ENCODE peak calls at places on chromosomes 13 and 19, in six cellular contexts. One of them, this sample, is unnamed.
A peak's percentile ranks its signal among the peaks of the same experiment; 100 is the strongest.

GRCh38 chr13:113176292-113176691 is 17.8 kb downstream of the PROZ start:
- DNase-seq in MM.1S: no peak
- DNase-seq in CD8-positive, alpha-beta memory T cell: peak; percentile 65
- DNase-seq in glutamatergic neuron: no peak
- DNase-seq in NCI-H1105: no peak
- DNase-seq in Right ventricle myocardium inferior: peak; percentile 82
- DNase-seq in this sample: no peak

GRCh38 chr13:93786846-93787245 is 560.2 kb downstream of the GPC6 start:
- DNase-seq in MM.1S: no peak
- DNase-seq in CD8-positive, alpha-beta memory T cell: no peak
- DNase-seq in glutamatergic neuron: no peak
- DNase-seq in NCI-H1105: no peak
- DNase-seq in Right ventricle myocardium inferior: no peak
- DNase-seq in this sample: no peak

GRCh38 chr19:1855040-1855827 is 7.0 kb upstream of the REXO1 start:
- DNase-seq in MM.1S: peak; percentile 93
- DNase-seq in CD8-positive, alpha-beta memory T cell: peak; percentile 88
- DNase-seq in glutamatergic neuron: peak; percentile 98
- DNase-seq in NCI-H1105: no peak
- DNase-seq in Right ventricle myocardium inferior: peak; percentile 98
- DNase-seq in this sample: peak; percentile 89

GRCh38 chr19:58544591-58545285 is 874 bp downstream of the TRIM28 start:
- DNase-seq in MM.1S: peak; percentile 64
- DNase-seq in CD8-positive, alpha-beta memory T cell: peak; percentile 88
- DNase-seq in glutamatergic neuron: peak; percentile 81
- DNase-seq in NCI-H1105: no peak
- DNase-seq in Right ventricle myocardium inferior: peak; percentile 74
- DNase-seq in this sample: no peak

GRCh38 chr19:5307655-5308054 is 33.0 kb downstream of the PTPRS start:
- DNase-seq in MM.1S: no peak
- DNase-seq in CD8-positive, alpha-beta memory T cell: no peak
- DNase-seq in glutamatergic neuron: no peak
- DNase-seq in NCI-H1105: no peak
- DNase-seq in Right ventricle myocardium inferior: no peak
- DNase-seq in this sample: no peak

GRCh38 chr19:53960187-53960586 is 2.5 kb upstream of the CACNG8 start:
- DNase-seq in MM.1S: no peak
- DNase-seq in CD8-positive, alpha-beta memory T cell: no peak
- DNase-seq in glutamatergic neuron: no peak
- DNase-seq in NCI-H1105: no peak
- DNase-seq in Right ventricle myocardium inferior: no peak
- DNase-seq in this sample: no peak

GRCh38 chr13:113451951-113452421 is 1.3 kb downstream of the ADPRHL1 start:
- DNase-seq in MM.1S: no peak
- DNase-seq in CD8-positive, alpha-beta memory T cell: no peak
- DNase-seq in glutamatergic neuron: no peak
- DNase-seq in NCI-H1105: no peak
- DNase-seq in Right ventricle myocardium inferior: no peak
- DNase-seq in this sample: no peak

GRCh38 chr19:56404705-56405056 is 549 bp downstream of the ZNF583 start:
- DNase-seq in MM.1S: peak; percentile 8
- DNase-seq in CD8-positive, alpha-beta memory T cell: peak; percentile 55
- DNase-seq in glutamatergic neuron: no peak
- DNase-seq in NCI-H1105: no peak
- DNase-seq in Right ventricle myocardium inferior: no peak
- DNase-seq in this sample: no peak

GRCh38 chr19:47537493-47537892 is 22.6 kb upstream of the NAPA start:
- DNase-seq in MM.1S: no peak
- DNase-seq in CD8-positive, alpha-beta memory T cell: no peak
- DNase-seq in glutamatergic neuron: no peak
- DNase-seq in NCI-H1105: no peak
- DNase-seq in Right ventricle myocardium inferior: no peak
- DNase-seq in this sample: no peak

This sample was measured in coronary artery.